ENCODE peak calls at places on chromosomes 1 and 21, in seven cellular contexts. K is AG09309, G is sigmoid colon, W is thoracic aorta, Q is K562, B is foreskin fibroblast, Z is lower leg skin. Y is an unnamed sample.

GRCh38 chr1:182149411-182149965 is 88.0 kb upstream of the ZNF648 start:
- DNase-seq in Z (peak), G (peak), K (peak), Q (peak), B (peak), W (peak), Y (peak)

GRCh38 chr1:32199717-32200072 is 700 bp upstream of the CCDC28B start:
- DNase-seq in B (no peak), Q (no peak), K (no peak), G (peak), W (no peak), Z (no peak), Y (no peak)

GRCh38 chr1:2415801-2416208 is 3.4 kb upstream of the PEX10 start:
- DNase-seq in G (no peak), Q (no peak), W (no peak), B (no peak), K (no peak), Z (no peak), Y (no peak)

GRCh38 chr1:1666526-1666925 is 7.7 kb upstream of the CDK11B start:
- DNase-seq in B (no peak), W (no peak), Q (no peak), G (peak), K (no peak), Z (no peak), Y (no peak)

GRCh38 chr1:210332233-210332632 is 3.5 kb downstream of the HHAT start:
- DNase-seq in K (no peak), B (no peak), W (no peak), Z (no peak), G (no peak), Q (no peak), Y (no peak)

GRCh38 chr1:244918422-244919319 is 54.3 kb upstream of the HNRNPU start:
- DNase-seq in W (no peak), B (peak), G (peak), K (no peak), Q (peak), Z (no peak), Y (no peak)

GRCh38 chr1:201941420-201942128 is 4.8 kb downstream of the LMOD1 start:
- DNase-seq in Z (no peak), G (no peak), B (no peak), W (no peak), Q (peak), K (no peak), Y (no peak)

GRCh38 chr1:221392453-221392852 is 349.4 kb downstream of the DUSP10 start:
- DNase-seq in Z (peak), B (peak), K (peak), Q (no peak), G (peak), W (peak), Y (peak)

GRCh38 chr1:242425232-242425631 is 99.3 kb downstream of the PLD5 start:
- DNase-seq in Q (peak), W (no peak), G (no peak), B (no peak), K (no peak), Z (no peak), Y (no peak)

GRCh38 chr1:42891471-42891870 is 45.1 kb downstream of the ZNF691 start:
- DNase-seq in K (no peak), Q (no peak), B (no peak), Z (no peak), G (no peak), W (no peak), Y (no peak)

GRCh38 chr1:217343907-217344306 is 287.0 kb downstream of the GPATCH2 start:
- DNase-seq in B (no peak), K (no peak), G (no peak), Z (no peak), W (no peak), Q (no peak), Y (no peak)

GRCh38 chr1:154757149-154757548 is 112.9 kb downstream of the KCNN3 start:
- DNase-seq in Z (no peak), K (no peak), W (no peak), G (peak), Q (peak), B (no peak), Y (no peak)

GRCh38 chr1:224644553-224645154 is 28.5 kb downstream of the CNIH3 start:
- DNase-seq in B (no peak), K (no peak), Q (peak), W (no peak), G (no peak), Z (peak), Y (peak)

GRCh38 chr1:6239950-6240768 is 3.8 kb upstream of the HES3 start:
- DNase-seq in K (peak), G (no peak), Q (no peak), B (peak), Z (no peak), W (no peak), Y (no peak)

GRCh38 chr1:218209351-218209861 is 75.7 kb upstream of the RRP15 start:
- DNase-seq in Q (no peak), B (peak), Z (no peak), K (peak), W (no peak), G (no peak), Y (peak)

GRCh38 chr21:34129039-34129891 is 55.9 kb downstream of the MRPS6 start:
- DNase-seq in W (peak), Z (peak), G (peak), K (peak), B (peak), Q (peak), Y (peak)

GRCh38 chr1:110487676-110488075 is 31.3 kb downstream of the KCNA10 start:
- DNase-seq in B (no peak), G (no peak), W (no peak), K (no peak), Z (no peak), Q (no peak), Y (no peak)

GRCh38 chr1:47785118-47785517 is 212.1 kb downstream of the TRABD2B start:
- DNase-seq in K (no peak), G (no peak), Q (no peak), W (no peak), B (no peak), Z (no peak), Y (no peak)

GRCh38 chr1:147815503-147815902 is 55.1 kb upstream of the GJA5 start:
- DNase-seq in W (no peak), K (no peak), G (no peak), B (no peak), Q (no peak), Z (no peak), Y (no peak)

GRCh38 chr1:108199781-108200626 is at the start of gene SLC25A24:
- DNase-seq in B (peak), Q (peak), K (no peak), W (peak), G (peak), Z (peak), Y (peak)

GRCh38 chr1:108199231-108199657 is 899 bp downstream of the SLC25A24 start:
- DNase-seq in G (no peak), Q (peak), K (no peak), W (no peak), B (peak), Z (no peak), Y (peak)

GRCh38 chr1:108201682-108202081 is 1.5 kb upstream of the SLC25A24 start:
- DNase-seq in K (no peak), W (no peak), G (no peak), Z (no peak), Q (no peak), B (no peak), Y (no peak)

DNA sequence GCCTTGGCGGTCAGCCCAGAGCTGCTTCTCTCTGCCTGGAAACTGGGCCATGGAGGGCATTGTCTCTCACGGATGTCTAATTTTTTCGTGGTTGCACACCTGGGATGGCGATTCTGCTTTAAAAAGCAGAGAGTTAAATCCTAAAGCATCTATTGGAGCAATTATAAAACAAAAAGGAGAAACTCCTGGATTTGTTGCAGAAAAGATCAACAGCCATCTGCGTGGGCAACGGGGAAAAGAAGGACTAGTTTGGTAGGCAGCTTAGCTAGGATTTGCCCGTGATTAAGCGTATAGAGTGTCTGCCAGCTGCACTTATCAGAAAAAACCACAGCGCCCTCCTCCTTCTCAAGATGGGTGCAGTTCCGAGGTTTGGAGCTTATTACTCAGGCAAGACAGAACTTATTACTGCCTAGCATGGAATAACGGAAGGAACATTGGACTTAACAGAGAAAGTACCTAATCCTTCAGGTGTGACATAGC is 524 bp upstream of the SLC25A24 start:
- DNase-seq in K (peak), Z (peak), Q (peak), G (no peak), W (peak), B (peak), Y (peak)
- TF ChIP-seq CTCF in K (peak), Z (no peak), Q (peak), G (peak), W (no peak), B (peak), Y (peak)

DNA sequence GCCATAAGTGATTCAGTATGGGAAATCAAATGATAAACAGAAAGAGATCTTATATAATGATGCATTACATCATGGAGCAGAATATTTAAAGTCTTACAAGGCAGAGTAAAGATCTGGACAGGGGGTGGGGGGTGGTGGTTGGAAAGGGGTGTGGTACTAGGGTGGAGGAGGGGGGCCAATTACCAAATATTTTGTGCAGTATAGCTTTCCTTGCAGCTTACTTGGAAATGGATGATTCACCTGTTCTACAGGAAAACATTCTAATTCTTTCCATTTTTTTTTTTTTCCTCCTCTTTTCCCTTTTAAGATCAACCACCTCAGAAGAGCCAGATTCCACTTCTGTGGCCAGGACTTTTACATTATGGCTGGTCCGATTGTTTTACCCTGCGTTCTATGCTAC is 859.3 kb downstream of the USP25 start:
- DNase-seq in Z (no peak), B (no peak), W (no peak), G (no peak), K (no peak), Q (no peak), Y (no peak)
- H3K4me3 ChIP-seq in Z (no peak), B (peak), W (peak), G (no peak), K (peak), Q (no peak), Y (no peak)

GRCh38 chr1:22275626-22276395 is 132.9 kb upstream of the WNT4 start:
- DNase-seq in B (peak), G (no peak), W (no peak), Z (peak), Q (peak), K (no peak), Y (peak)
- TF ChIP-seq CTCF in B (peak), G (peak), W (peak), Z (no peak), Q (peak), K (peak), Y (peak)

GRCh38 chr1:77513839-77514763 is 168.4 kb downstream of the ZZZ3 start:
- DNase-seq in B (peak), K (peak), W (no peak), Q (no peak), G (no peak), Z (no peak), Y (peak)
- H3K4me3 ChIP-seq in B (no peak), K (no peak), W (peak), Q (no peak), G (no peak), Z (no peak), Y (no peak)

GRCh38 chr1:3727042-3727824 is 25.0 kb upstream of the CCDC27 start:
- DNase-seq in G (no peak), Q (peak), Z (no peak), W (no peak), K (no peak), B (no peak), Y (no peak)
- TF ChIP-seq CTCF in G (no peak), Q (peak), Z (no peak), W (no peak), K (peak), B (peak), Y (peak)

DNA sequence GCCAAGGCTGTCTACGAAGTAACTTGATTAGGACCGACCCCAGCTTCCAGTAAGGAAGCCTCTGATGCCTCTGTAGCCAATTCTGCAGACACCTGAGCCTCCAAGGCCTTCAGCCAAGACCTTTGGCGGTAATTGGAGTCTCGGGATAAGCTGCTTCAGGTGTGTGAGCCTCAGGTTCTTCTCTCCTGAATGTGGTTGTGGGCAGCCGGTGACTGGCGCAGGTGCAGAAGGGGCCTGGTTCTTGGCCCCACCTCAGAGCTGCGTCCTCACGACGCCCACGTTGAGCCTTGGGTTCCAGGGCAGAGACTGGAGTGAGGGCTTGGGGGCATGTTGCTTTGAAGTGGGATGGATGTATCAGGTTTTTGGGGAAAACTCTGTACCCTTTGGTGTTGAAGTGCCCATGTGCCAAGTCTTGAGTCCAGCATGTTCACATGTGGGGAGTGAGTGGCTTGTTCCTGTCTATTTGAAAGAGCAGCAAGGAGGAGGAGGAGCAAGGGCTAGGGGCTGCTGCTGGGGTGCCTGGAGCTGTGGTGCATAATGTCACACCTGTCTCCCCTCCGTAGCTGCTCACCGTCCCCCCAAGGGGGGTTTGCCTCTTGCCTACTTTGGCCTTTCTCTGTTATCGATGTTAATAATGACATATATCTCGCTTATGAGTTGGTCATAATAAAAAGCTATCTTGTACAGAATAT is 1.4 kb downstream of the PSEN2 start:
- DNase-seq in Z (no peak), Q (no peak), G (no peak), K (no peak), W (no peak), B (no peak), Y (no peak)
- H3K4me3 ChIP-seq in Z (no peak), Q (peak), G (peak), K (no peak), W (peak), B (peak), Y (no peak)

DNA sequence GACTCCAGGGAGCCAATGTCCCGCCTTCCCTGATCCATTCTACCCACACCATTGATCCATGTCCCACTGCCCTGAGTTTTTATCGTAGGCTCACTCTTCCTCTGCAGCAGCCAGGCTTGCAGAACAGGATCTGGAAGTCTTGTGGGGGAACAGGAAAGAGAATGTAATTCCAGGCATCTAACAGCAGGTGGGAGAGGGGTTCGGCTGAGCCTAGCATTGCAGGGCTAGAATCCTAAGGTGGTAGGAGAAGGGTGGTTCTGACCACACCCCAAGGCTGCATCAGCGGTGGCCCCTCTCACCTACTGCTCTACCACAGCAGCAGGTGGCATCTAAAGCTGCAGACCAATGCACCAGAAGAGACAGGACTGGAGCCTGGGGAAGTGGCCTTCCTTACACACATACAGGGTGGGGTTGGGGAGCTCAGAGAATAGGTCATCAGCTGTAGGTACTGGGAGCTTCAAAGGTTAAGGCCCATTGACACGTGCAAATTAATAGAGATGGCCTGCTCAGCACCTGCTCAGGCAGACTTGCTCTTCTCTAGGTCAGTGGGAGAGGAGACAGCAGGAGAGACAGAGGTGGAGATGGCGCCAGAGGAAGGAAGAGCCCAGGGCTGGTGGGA is 20.5 kb downstream of the KNCN start:
- DNase-seq in Z (no peak), W (no peak), Q (no peak), G (no peak), B (no peak), K (no peak), Y (no peak)
- TF ChIP-seq CTCF in Z (no peak), W (no peak), Q (peak), G (no peak), B (peak), K (peak), Y (no peak)